ENCODE peak calls at places on chromosomes 12 and 14, in six cellular contexts. M, Y, B, W, T and Z are unnamed samples.

GRCh38 chr12:51889216-51890134 is 1.6 kb downstream of the ANKRD33 start:
- DNase-seq in W (peak; percentile 63), M (no peak), B (no peak), Y (no peak), T (peak; percentile 4), Z (no peak)

GRCh38 chr14:76396714-76397187 is 20.8 kb downstream of the ESRRB start:
- DNase-seq in Y (no peak), M (no peak), W (no peak), B (no peak), T (no peak), Z (no peak)

GRCh38 chr12:128258866-128259555 is 8.0 kb upstream of the TMEM132C start:
- DNase-seq in Y (no peak), T (no peak), M (no peak), B (peak; percentile 51), W (peak; percentile 57), Z (no peak)

GRCh38 chr12:12432373-12432772 is 75.5 kb downstream of the BORCS5 start:
- DNase-seq in B (no peak), Y (no peak), T (no peak), M (no peak), W (no peak), Z (no peak)

GRCh38 chr14:78997811-78998210 is 827.6 kb downstream of the NRXN3 start:
- DNase-seq in Y (no peak), B (peak; percentile 66), W (no peak), T (peak; percentile 15), M (no peak), Z (no peak)

GRCh38 chr12:20716037-20716436 is 20.9 kb downstream of the SLCO1C1 start:
- DNase-seq in W (peak; percentile 76), T (no peak), B (peak; percentile 5), M (peak; percentile 3), Y (no peak), Z (no peak)

GRCh38 chr12:57008113-57008687 is 1.9 kb upstream of the ZBTB39 start:
- DNase-seq in W (no peak), B (peak; percentile 74), M (peak; percentile 52), T (no peak), Y (no peak), Z (no peak)

GRCh38 chr14:104926619-104927431 is 2.1 kb downstream of the PLD4 start:
- DNase-seq in Y (no peak), B (peak; percentile 32), W (no peak), T (no peak), M (no peak), Z (no peak)

GRCh38 chr14:68779761-68780323 is 13.0 kb downstream of the ZFP36L1 start:
- DNase-seq in Y (no peak), T (no peak), B (no peak), M (peak; percentile 94), W (peak; percentile 37), Z (peak; percentile 23)

GRCh38 chr12:123958462-123958861 is 14.2 kb downstream of the CCDC92 start:
- DNase-seq in T (no peak), B (peak; percentile 65), W (no peak), M (no peak), Y (peak; percentile 57), Z (no peak)

GRCh38 chr14:30270200-30271161 is 288.5 kb upstream of the G2E3 start:
- DNase-seq in Y (peak; percentile 80), W (peak; percentile 97), M (peak; percentile 55), T (peak; percentile 87), B (peak; percentile 87), Z (peak; percentile 64)

GRCh38 chr12:93186131-93186530 is 191.6 kb upstream of the NUDT4 start:
- DNase-seq in B (no peak), T (no peak), M (no peak), W (no peak), Y (no peak), Z (no peak)

GRCh38 chr14:23712287-23712686 is 76.1 kb downstream of the DHRS2 start:
- DNase-seq in B (no peak), Y (no peak), M (no peak), W (no peak), T (no peak), Z (no peak)

GRCh38 chr14:23707415-23707814 is 71.3 kb downstream of the DHRS2 start:
- DNase-seq in T (no peak), W (no peak), M (no peak), Y (no peak), B (no peak), Z (no peak)

GRCh38 chr14:23708343-23708742 is 72.2 kb downstream of the DHRS2 start:
- DNase-seq in B (no peak), T (no peak), W (no peak), Y (no peak), M (no peak), Z (no peak)

GRCh38 chr14:23704890-23705289 is 68.7 kb downstream of the DHRS2 start:
- DNase-seq in M (peak; percentile 16), T (no peak), Y (no peak), B (peak; percentile 21), W (no peak), Z (no peak)

GRCh38 chr14:23709923-23710322 is 73.8 kb downstream of the DHRS2 start:
- DNase-seq in Y (no peak), W (no peak), M (no peak), T (no peak), B (no peak), Z (no peak)
- H3K36me3 ChIP-seq in Y (no peaks in the 10 kb centered on the region), W (no peaks in the 10 kb centered on the region), M (no peaks in the 10 kb centered on the region), T (no peaks in the 10 kb centered on the region), B (no peaks in the 10 kb centered on the region), Z (no peaks in the 10 kb centered on the region)

GRCh38 chr14:89844508-89844907 is 110.0 kb downstream of the EFCAB11 start:
- DNase-seq in T (no peak), B (no peak), Y (no peak), M (no peak), W (no peak), Z (no peak)
- H3K27ac ChIP-seq in T (no peak overlapping the region), B (no peak overlapping the region), Y (no peak overlapping the region), M (no peak overlapping the region), W (no peak overlapping the region), Z (no peak overlapping the region)

DNA sequence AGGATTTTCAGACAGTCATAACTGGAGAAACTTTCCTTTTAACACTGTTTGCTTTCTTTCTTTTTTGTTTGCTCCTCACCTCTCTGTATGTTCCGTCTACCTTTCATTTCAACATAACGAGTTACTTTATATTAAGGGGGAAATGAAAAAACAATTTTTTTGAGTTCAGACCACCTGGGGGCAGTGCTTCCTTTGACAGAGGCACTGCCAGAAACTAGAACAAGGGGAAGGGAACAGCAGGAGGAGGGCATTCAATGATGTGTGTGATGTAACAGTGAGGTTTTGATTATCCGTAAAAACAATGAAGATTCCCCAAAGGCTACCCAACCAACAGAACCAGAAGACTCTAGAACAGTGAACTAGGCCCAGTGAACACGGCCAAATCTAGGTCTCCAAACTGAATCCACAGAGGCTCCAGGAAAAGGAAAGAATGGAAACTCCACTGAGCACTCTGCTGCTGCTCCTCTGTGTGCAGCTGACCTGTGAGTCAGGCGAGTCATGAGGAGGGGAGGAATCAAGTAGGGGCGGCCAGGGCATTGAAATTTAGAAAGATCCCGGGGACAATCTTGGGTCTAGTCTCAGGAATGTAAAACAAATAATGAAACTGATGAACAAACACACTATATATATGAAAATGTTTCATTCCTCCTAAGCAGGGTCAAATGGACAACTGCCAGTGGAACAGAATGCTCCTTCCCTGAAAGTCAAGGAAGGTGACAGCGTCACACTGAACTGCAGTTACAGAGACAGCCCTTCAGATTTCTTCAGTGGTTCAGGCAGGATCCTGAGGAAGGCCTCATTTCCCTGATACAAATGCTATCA is 323.5 kb downstream of the DAD1 start:
- DNase-seq in Y (no peak), M (no peak), B (no peak), T (no peak), W (no peak), Z (no peak)
- TF ChIP-seq CTCF in Y (no peak), M (no peak), B (peak; percentile 6), T (no peak), W (peak; percentile 63), Z (no peak)

DNA sequence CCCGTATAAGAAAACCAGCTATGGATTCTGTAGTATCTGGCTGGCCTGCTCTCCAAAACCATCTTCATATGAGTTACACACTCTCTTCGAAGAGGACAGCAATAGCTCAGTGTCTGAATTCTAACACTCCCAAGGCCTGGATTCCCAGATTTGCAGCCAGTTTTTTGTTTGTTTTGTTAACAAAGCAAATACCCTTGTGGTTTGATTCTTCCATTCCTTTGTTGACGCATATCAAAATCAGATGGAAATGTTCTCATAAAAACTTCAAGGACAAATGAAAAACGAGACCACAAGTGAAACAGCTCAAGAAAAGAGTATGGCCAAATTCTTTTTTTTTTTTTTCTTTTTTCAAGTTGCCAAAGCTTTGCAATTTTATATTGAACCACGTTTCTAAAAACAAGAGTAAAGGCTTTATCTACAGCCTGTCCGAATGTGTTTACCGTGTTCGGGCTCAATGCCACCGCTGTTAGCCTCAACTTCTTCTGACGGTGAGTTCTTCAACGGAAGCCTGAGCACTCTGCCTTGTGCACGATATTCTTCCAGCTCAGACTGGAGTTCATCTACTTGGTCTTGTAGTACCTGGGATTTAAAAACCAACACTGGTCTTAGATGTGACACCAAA is 67.5 kb downstream of the NIN start:
- DNase-seq in W (no peak), B (no peak), M (no peak), Y (no peak), T (no peak), Z (no peak)
- H3K36me3 ChIP-seq in W (no peaks in the 10 kb centered on the region), B (peaks cover 51% of the 10 kb centered on the region), M (peaks cover 43% of the 10 kb centered on the region), Y (peaks cover 97% of the 10 kb centered on the region), T (no peaks in the 10 kb centered on the region), Z (no peaks in the 10 kb centered on the region)